ENCODE peak calls at places on chromosomes 13 and 19, in six cellular contexts. T is gastrocnemius medialis, L is mucosa of descending colon, S is transverse colon, F is GM23338, G is cardiac muscle cell. D is an unnamed sample.

GRCh38 chr13:112781881-112782361 is 92.1 kb downstream of the ATP11A start:
- DNase-seq in T (no peak), L (no peak), S (no peak), F (no peak), G (no peak), D (no peak)

GRCh38 chr19:13029893-13030292 is 34.6 kb downstream of the NFIX start:
- DNase-seq in T (peak; percentile 74), L (peak; percentile 70), S (peak; percentile 64), F (peak; percentile 79), G (no peak), D (no peak)

GRCh38 chr19:624433-625109 is 8.8 kb downstream of the POLRMT start:
- DNase-seq in T (no peak), L (no peak), S (no peak), F (no peak), G (no peak), D (no peak)

GRCh38 chr13:101942038-101942437 is 459.8 kb downstream of the FGF14 start:
- DNase-seq in T (no peak), L (peak; percentile 67), S (peak; percentile 19), F (peak; percentile 76), G (peak; percentile 4), D (no peak)

GRCh38 chr19:52734340-52734892 is 428 bp downstream of the ZNF611 start:
- DNase-seq in T (no peak), L (peak; percentile 14), S (peak; percentile 15), F (peak; percentile 39), G (peak; percentile 9), D (peak; percentile 12)

GRCh38 chr13:52707375-52707774 is 32.2 kb downstream of the CNMD start:
- DNase-seq in T (no peak), L (no peak), S (no peak), F (peak; percentile 27), G (peak; percentile 5), D (no peak)

GRCh38 chr19:3573858-3574637 is 1.3 kb downstream of the HMG20B start:
- DNase-seq in T (peak; percentile 93), L (peak; percentile 98), S (peak; percentile 96), F (peak; percentile 100), G (peak; percentile 95), D (peak; percentile 94)

GRCh38 chr13:37386276-37386675 is 212.3 kb downstream of the POSTN start:
- DNase-seq in T (no peak), L (no peak), S (no peak), F (no peak), G (peak; percentile 46), D (no peak)

GRCh38 chr13:29771247-29771646 is 79.2 kb downstream of the UBL3 start:
- DNase-seq in T (no peak), L (no peak), S (no peak), F (peak; percentile 52), G (peak; percentile 57), D (no peak)

GRCh38 chr13:41452462-41452861 is 4.9 kb upstream of the RGCC start:
- DNase-seq in T (no peak), L (no peak), S (no peak), F (no peak), G (no peak), D (no peak)

GRCh38 chr13:40786568-40786996 is 2.8 kb upstream of the SLC25A15 start:
- DNase-seq in T (no peak), L (no peak), S (no peak), F (no peak), G (peak; percentile 39), D (no peak)

GRCh38 chr13:110448230-110448629 is 113.3 kb downstream of the RAB20 start:
- DNase-seq in T (no peak), L (no peak), S (no peak), F (no peak), G (peak; percentile 45), D (no peak)

GRCh38 chr13:45142440-45143345 is 22.4 kb downstream of the GTF2F2 start:
- DNase-seq in T (no peak), L (no peak), S (no peak), F (no peak), G (peak; percentile 6), D (no peak)

GRCh38 chr13:44188257-44188656 is 185.4 kb upstream of the SERP2 start:
- DNase-seq in T (no peak), L (no peak), S (no peak), F (no peak), G (peak; percentile 16), D (no peak)

GRCh38 chr13:95226476-95226875 is 74.8 kb downstream of the ABCC4 start:
- DNase-seq in T (no peak), L (peak; percentile 49), S (no peak), F (no peak), G (no peak), D (no peak)

GRCh38 chr13:68027311-68027710 is 797.2 kb upstream of the PCDH9 start:
- DNase-seq in T (no peak), L (no peak), S (no peak), F (no peak), G (no peak), D (no peak)

GRCh38 chr19:40862785-40863184 is 12.5 kb upstream of the CYP2A6 start:
- DNase-seq in T (no peak), L (no peak), S (no peak), F (no peak), G (peak; percentile 53), D (no peak)

GRCh38 chr19:3607398-3608078 is 863 bp upstream of the TBXA2R start:
- DNase-seq in T (no peak), L (no peak), S (no peak), F (peak; percentile 81), G (peak; percentile 54), D (no peak)

GRCh38 chr13:36706755-36707154 is 32.9 kb downstream of the SERTM1 start:
- DNase-seq in T (no peak), L (no peak), S (no peak), F (no peak), G (peak; percentile 36), D (no peak)

GRCh38 chr13:95704510-95704909 is 27.6 kb downstream of the DNAJC3 start:
- DNase-seq in T (no peak), L (no peak), S (no peak), F (peak; percentile 57), G (peak; percentile 23), D (no peak)

GRCh38 chr19:8000298-8001038 is 5.0 kb downstream of the ELAVL1 start:
- DNase-seq in T (peak; percentile 47), L (no peak), S (no peak), F (no peak), G (no peak), D (no peak)

GRCh38 chr13:112973577-112973951 is 4.5 kb downstream of the MCF2L start:
- DNase-seq in T (peak; percentile 8), L (no peak), S (peak; percentile 3), F (no peak), G (no peak), D (no peak)

GRCh38 chr19:13028027-13028426 is 32.8 kb downstream of the NFIX start:
- DNase-seq in T (peak; percentile 14), L (peak; percentile 3), S (no peak), F (no peak), G (no peak), D (no peak)

DNA sequence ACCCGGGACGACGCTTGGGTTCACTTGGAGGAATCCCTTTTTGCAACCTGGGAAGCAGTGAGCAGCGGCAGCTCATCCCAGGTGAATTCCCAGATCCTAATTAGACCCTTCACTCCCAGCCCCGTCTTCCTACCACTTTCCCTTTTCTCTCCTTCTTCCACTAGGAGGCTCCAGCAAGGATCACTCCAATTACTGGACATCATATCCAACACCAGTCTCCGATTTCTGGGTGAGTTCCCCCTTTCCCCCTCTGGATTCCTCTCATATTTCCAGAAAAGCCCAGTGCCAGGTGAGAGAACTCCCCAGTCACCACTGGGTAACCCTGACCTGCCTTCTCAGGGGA is 17.1 kb upstream of the ZSCAN4 start:
- DNase-seq in T (no peak), L (no peak), S (no peak), F (peak; percentile 62), G (no peak), D (no peak)
- TF ChIP-seq CTCF in T (no peak), L (no peak), S (no peak), F (peak; percentile 56), G (no peak), D (no peak)

DNA sequence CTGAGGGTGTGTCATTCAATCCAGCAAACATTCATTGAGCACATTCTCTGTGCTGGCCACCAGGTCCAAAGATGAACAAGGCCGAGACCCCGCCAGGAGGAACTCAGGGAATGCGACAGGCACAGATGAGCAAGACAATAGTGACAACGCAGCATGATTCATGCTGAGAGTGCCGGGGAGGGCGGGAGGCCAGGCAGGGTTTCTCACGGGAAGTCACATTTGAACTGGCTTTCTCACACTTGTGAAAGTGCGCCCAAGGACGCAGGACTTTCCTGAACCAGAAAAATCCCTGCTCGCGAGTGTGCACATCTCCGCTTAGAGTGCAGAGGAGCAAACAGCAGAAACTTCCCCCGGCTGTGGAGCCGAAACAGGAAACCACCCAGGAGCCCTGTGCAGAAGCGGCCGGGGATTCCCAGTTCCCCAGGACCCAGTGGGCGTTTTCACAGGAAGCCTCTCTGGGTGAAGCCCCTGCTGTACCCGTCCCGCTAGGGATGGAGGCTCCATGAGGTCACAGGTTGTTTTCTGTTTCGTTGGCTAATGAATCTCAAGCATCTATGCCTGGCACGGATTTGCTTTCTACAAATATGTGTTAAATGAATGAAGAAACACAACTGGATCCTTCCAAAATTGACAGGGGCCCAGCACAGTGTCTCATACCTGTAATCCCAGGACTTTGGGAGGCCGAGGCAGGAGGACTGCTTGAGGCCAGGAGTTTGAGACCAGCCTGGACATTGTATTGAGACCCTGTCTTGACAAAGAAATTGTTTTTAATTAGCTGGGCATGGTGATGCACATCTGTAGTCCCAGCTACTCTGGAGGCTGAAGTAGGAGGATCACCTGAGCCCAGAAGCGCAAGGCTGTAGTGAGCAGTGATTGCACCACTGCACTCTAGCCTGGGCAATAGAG is 68.4 kb upstream of the TM9SF2 start:
- DNase-seq in T (peak; percentile 61), L (peak; percentile 45), S (peak; percentile 62), F (peak; percentile 77), G (peak; percentile 60), D (no peak)
- TF ChIP-seq CTCF in T (no peak), L (no peak), S (no peak), F (no peak), G (no peak), D (no peak)

DNA sequence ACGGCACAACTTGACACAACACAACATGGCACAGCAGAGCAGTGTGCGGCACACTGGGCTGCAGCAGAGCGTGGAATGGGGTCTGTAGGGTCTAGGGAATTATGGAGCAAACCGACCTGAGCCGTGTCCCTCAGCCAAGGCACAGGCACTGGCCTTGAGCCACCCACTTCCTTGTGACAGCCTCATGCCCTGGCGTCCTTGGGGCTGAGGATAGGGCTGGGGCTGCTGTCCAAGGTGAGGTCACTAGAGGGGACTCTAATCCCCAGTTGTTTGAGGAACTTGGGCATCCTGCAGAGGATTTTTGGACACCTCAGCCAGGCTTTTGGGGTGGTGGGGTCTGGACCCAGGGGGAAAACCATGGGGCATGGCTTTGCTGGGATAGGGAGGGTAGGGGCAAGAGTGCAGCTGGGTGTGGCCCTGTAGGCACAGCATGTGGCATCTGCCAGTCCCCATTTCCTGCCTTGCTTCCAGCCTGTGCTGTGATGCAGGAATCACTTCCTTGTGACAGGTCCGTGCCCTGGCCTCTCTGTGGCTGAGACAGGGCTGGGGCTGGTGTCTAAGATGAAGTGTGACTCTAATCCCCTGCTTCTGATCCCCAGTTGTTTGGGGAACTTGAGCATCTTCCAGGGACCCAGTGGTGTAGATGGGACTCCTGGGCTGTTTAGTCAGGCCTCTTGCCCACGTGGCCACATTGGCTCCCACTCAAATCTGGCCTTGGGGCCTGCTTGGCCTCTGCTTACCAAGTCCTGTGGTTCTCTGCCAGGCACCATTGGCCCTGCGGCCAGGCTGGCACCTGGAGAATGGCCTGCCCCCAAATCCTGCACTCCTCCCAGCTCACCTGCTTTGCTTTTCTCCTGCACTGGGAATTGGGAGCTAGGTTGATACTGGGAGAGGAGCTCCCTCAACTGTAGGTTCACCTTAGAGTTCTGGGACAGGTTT is 78.5 kb downstream of the SCGB2B2 start:
- DNase-seq in T (peak; percentile 23), L (no peak), S (no peak), F (no peak), G (no peak), D (no peak)
- TF ChIP-seq CTCF in T (no peak), L (no peak), S (no peak), F (no peak), G (no peak), D (no peak)

GRCh38 chr19:46371371-46371901 is 24.5 kb downstream of the PPP5C start:
- DNase-seq in T (no peak), L (no peak), S (no peak), F (peak; percentile 21), G (no peak), D (no peak)
- TF ChIP-seq CTCF in T (no peak), L (no peak), S (no peak), F (peak; percentile 55), G (no peak), D (no peak)

D was measured in prostate gland.